ENCODE peak calls at places on chromosomes 4 and X, in five cellular contexts. J, S, I, F and N are unnamed samples.
A peak's percentile ranks its signal among the peaks of the same experiment; 100 is the strongest.

GRCh38 chrX:78102100-78102499 is 1.9 kb upstream of the PGK1 start:
- DNase-seq in J (no peak), S (peak; percentile 50), I (no peak), F (no peak), N (no peak)

GRCh38 chrX:40049084-40049641 is 48.6 kb downstream of the BCOR start:
- DNase-seq in J (no peak), S (no peak), I (no peak), F (no peak), N (no peak)

GRCh38 chr4:101252721-101253120 is 94.6 kb downstream of the PPP3CA start:
- DNase-seq in J (no peak), S (no peak), I (no peak), F (no peak), N (no peak)

GRCh38 chrX:24025741-24026402 is 1.1 kb downstream of the KLHL15 start:
- DNase-seq in J (peak; percentile 12), S (peak; percentile 44), I (peak; percentile 57), F (peak; percentile 69), N (peak; percentile 24)

GRCh38 chr4:107916623-107917022 is 14.7 kb upstream of the CYP2U1 start:
- DNase-seq in J (no peak), S (no peak), I (no peak), F (no peak), N (no peak)

GRCh38 chrX:154731203-154731602 is 19.7 kb downstream of the GAB3 start:
- DNase-seq in J (no peak), S (no peak), I (no peak), F (no peak), N (no peak)

GRCh38 chrX:43882294-43882681 is at the start of gene MAOB:
- DNase-seq in J (peak; percentile 26), S (peak; percentile 7), I (peak; percentile 60), F (no peak), N (no peak)

GRCh38 chr4:74536557-74536956 is 91.6 kb downstream of the AREG start:
- DNase-seq in J (peak; percentile 11), S (no peak), I (no peak), F (no peak), N (no peak)

GRCh38 chr4:137226900-137227299 is 305.4 kb downstream of the PCDH18 start:
- DNase-seq in J (peak; percentile 13), S (no peak), I (no peak), F (peak; percentile 1), N (peak; percentile 16)

GRCh38 chrX:122943918-122944317 is 240.2 kb upstream of the GRIA3 start:
- DNase-seq in J (no peak), S (peak; percentile 88), I (no peak), F (no peak), N (no peak)

GRCh38 chr4:36187723-36188333 is 56.5 kb downstream of the ARAP2 start:
- DNase-seq in J (peak; percentile 5), S (no peak), I (no peak), F (peak; percentile 20), N (peak; percentile 3)

GRCh38 chrX:15336023-15336413 is 695 bp upstream of the PIGA start:
- DNase-seq in J (peak; percentile 36), S (peak; percentile 70), I (peak; percentile 52), F (peak; percentile 17), N (no peak)

GRCh38 chr4:7034262-7035081 is 8.7 kb upstream of the TADA2B start:
- DNase-seq in J (peak; percentile 22), S (peak; percentile 47), I (peak; percentile 51), F (peak; percentile 40), N (no peak)

GRCh38 chrX:69152398-69152797 is 12.9 kb downstream of the PJA1 start:
- DNase-seq in J (no peak), S (peak; percentile 75), I (peak; percentile 71), F (peak; percentile 24), N (no peak)

GRCh38 chr4:25406081-25406692 is 29.1 kb downstream of the ANAPC4 start:
- DNase-seq in J (no peak), S (no peak), I (peak; percentile 37), F (no peak), N (no peak)

GRCh38 chr4:112082954-112083586 is 62.2 kb upstream of the FAM241A start:
- DNase-seq in J (peak; percentile 94), S (peak; percentile 70), I (peak; percentile 3), F (no peak), N (peak; percentile 96)

GRCh38 chr4:183350317-183351071 is 28.3 kb upstream of the CLDN24 start:
- DNase-seq in J (no peak), S (no peak), I (no peak), F (no peak), N (no peak)

GRCh38 chr4:136651278-136651667 is 881.0 kb downstream of the PCDH18 start:
- DNase-seq in J (no peak), S (no peak), I (no peak), F (no peak), N (no peak)

GRCh38 chr4:154617820-154618317 is 5.4 kb upstream of the FGG start:
- DNase-seq in J (no peak), S (no peak), I (no peak), F (no peak), N (no peak)

GRCh38 chr4:88320174-88320779 is 35.9 kb upstream of the PPM1K start:
- DNase-seq in J (no peak), S (no peak), I (no peak), F (no peak), N (no peak)

GRCh38 chr4:129578336-129578735 is 482.4 kb downstream of the C4orf33 start:
- DNase-seq in J (no peak), S (no peak), I (no peak), F (no peak), N (no peak)

GRCh38 chr4:110049951-110050925 is 137.6 kb downstream of the EGF start:
- DNase-seq in J (peak; percentile 42), S (peak; percentile 35), I (peak; percentile 60), F (peak; percentile 12), N (peak; percentile 8)

GRCh38 chr4:30828290-30828926 is 108.2 kb downstream of the PCDH7 start:
- DNase-seq in J (no peak), S (no peak), I (no peak), F (no peak), N (peak; percentile 55)

GRCh38 chr4:61192392-61192791 is 7.7 kb upstream of the ADGRL3 start:
- DNase-seq in J (no peak), S (no peak), I (no peak), F (no peak), N (no peak)

GRCh38 chr4:139841464-139842195 is 176.0 kb downstream of the MGST2 start:
- DNase-seq in J (no peak), S (no peak), I (no peak), F (peak; percentile 98), N (no peak)

GRCh38 chr4:186623546-186623945 is 68.2 kb upstream of the MTNR1A start:
- DNase-seq in J (no peak), S (no peak), I (no peak), F (no peak), N (no peak)

GRCh38 chr4:742742-743311 is 37.2 kb downstream of the PCGF3 start:
- DNase-seq in J (peak; percentile 63), S (peak; percentile 28), I (peak; percentile 82), F (peak; percentile 30), N (peak; percentile 13)

GRCh38 chrX:123256378-123256777 is 72.3 kb downstream of the GRIA3 start:
- DNase-seq in J (no peak), S (no peak), I (no peak), F (no peak), N (no peak)

GRCh38 chr4:71377561-71377960 is 38.7 kb downstream of the SLC4A4 start:
- DNase-seq in J (peak; percentile 4), S (no peak), I (no peak), F (no peak), N (no peak)

GRCh38 chrX:19739683-19740082 is 147.7 kb downstream of the SH3KBP1 start:
- DNase-seq in J (peak; percentile 63), S (peak; percentile 77), I (peak; percentile 68), F (peak; percentile 27), N (peak; percentile 32)

GRCh38 chrX:38891641-38892413 is 90.6 kb downstream of the MID1IP1 start:
- DNase-seq in J (no peak), S (peak; percentile 79), I (no peak), F (no peak), N (no peak)